ENCODE peak calls at places on chromosomes 2 and 18, in four cellular contexts. One of them, this sample, is unnamed. For H3K9me1, the result is how much of the 10 kb centered on the place peaks cover.

GRCh38 chr18:22169889-22170420 is 566 bp downstream of the GATA6 start:
- DNase-seq in K562: peak
- DNase-seq in IMR-90: peak
- DNase-seq in endothelial cell of umbilical vein: peak
- DNase-seq in this sample: no peak

GRCh38 chr18:9741821-9742541 is 33.9 kb downstream of the RAB31 start:
- DNase-seq in endothelial cell of umbilical vein: peak
- DNase-seq in K562: no peak
- DNase-seq in IMR-90: no peak
- DNase-seq in this sample: no peak

GRCh38 chr2:26466662-26467310 is 11.1 kb downstream of the OTOF start:
- DNase-seq in IMR-90: no peak
- DNase-seq in K562: peak
- DNase-seq in endothelial cell of umbilical vein: no peak
- DNase-seq in this sample: no peak

GRCh38 chr2:120783371-120783791 is 47.7 kb downstream of the GLI2 start:
- DNase-seq in K562: no peak
- DNase-seq in IMR-90: peak
- DNase-seq in endothelial cell of umbilical vein: peak
- DNase-seq in this sample: no peak

GRCh38 chr2:240132651-240132980 is 3.5 kb downstream of the COPS9 start:
- DNase-seq in IMR-90: no peak
- DNase-seq in K562: no peak
- DNase-seq in endothelial cell of umbilical vein: no peak
- DNase-seq in this sample: no peak

GRCh38 chr2:69164379-69164778 is 151.4 kb downstream of the ANTXR1 start:
- DNase-seq in endothelial cell of umbilical vein: peak
- DNase-seq in K562: no peak
- DNase-seq in IMR-90: peak
- DNase-seq in this sample: no peak

GRCh38 chr2:23574919-23575654 is 190.1 kb downstream of the KLHL29 start:
- DNase-seq in K562: no peak
- DNase-seq in IMR-90: no peak
- DNase-seq in endothelial cell of umbilical vein: no peak
- DNase-seq in this sample: no peak

GRCh38 chr2:80499095-80499494 is 194.5 kb upstream of the LRRTM1 start:
- DNase-seq in K562: no peak
- DNase-seq in IMR-90: peak
- DNase-seq in endothelial cell of umbilical vein: no peak
- DNase-seq in this sample: no peak

GRCh38 chr18:2336993-2337392 is 234.3 kb downstream of the METTL4 start:
- DNase-seq in endothelial cell of umbilical vein: no peak
- DNase-seq in IMR-90: no peak
- DNase-seq in K562: no peak
- DNase-seq in this sample: no peak

GRCh38 chr2:100877555-100877954 is 57.6 kb downstream of the NPAS2 start:
- DNase-seq in K562: no peak
- DNase-seq in endothelial cell of umbilical vein: peak
- DNase-seq in IMR-90: peak
- DNase-seq in this sample: no peak

GRCh38 chr18:22734812-22735627 is 198.1 kb upstream of the RBBP8 start:
- DNase-seq in IMR-90: peak
- DNase-seq in endothelial cell of umbilical vein: no peak
- DNase-seq in K562: no peak
- DNase-seq in this sample: no peak

GRCh38 chr2:44686561-44686960 is 254.9 kb upstream of the SIX3 start:
- DNase-seq in K562: no peak
- DNase-seq in endothelial cell of umbilical vein: peak
- DNase-seq in IMR-90: peak
- DNase-seq in this sample: no peak

GRCh38 chr2:195613922-195614321 is 43.1 kb upstream of the SLC39A10 start:
- DNase-seq in endothelial cell of umbilical vein: peak
- DNase-seq in IMR-90: peak
- DNase-seq in K562: peak
- DNase-seq in this sample: peak

GRCh38 chr2:29317077-29317517 is 201.9 kb downstream of the CLIP4 start:
- DNase-seq in endothelial cell of umbilical vein: no peak
- DNase-seq in K562: no peak
- DNase-seq in IMR-90: no peak
- DNase-seq in this sample: no peak

GRCh38 chr2:128808462-128809255 is 490.0 kb upstream of the HS6ST1 start:
- DNase-seq in endothelial cell of umbilical vein: no peak
- DNase-seq in K562: no peak
- DNase-seq in IMR-90: peak
- DNase-seq in this sample: peak

GRCh38 chr18:57644540-57644939 is 22.9 kb upstream of the NARS1 start:
- DNase-seq in endothelial cell of umbilical vein: no peak
- DNase-seq in IMR-90: peak
- DNase-seq in K562: no peak
- DNase-seq in this sample: no peak

GRCh38 chr2:102434655-102435381 is 11.9 kb downstream of the IL18RAP start:
- DNase-seq in K562: no peak
- DNase-seq in endothelial cell of umbilical vein: no peak
- DNase-seq in IMR-90: no peak
- DNase-seq in this sample: no peak

GRCh38 chr2:211836409-211836808 is 702.2 kb downstream of the ERBB4 start:
- DNase-seq in K562: no peak
- DNase-seq in endothelial cell of umbilical vein: no peak
- DNase-seq in IMR-90: no peak
- DNase-seq in this sample: no peak

GRCh38 chr18:28287146-28287545 is 110.2 kb upstream of the CDH2 start:
- DNase-seq in endothelial cell of umbilical vein: no peak
- DNase-seq in IMR-90: no peak
- DNase-seq in K562: no peak
- DNase-seq in this sample: no peak

GRCh38 chr2:239661334-239662312 is 260.8 kb upstream of the HDAC4 start:
- DNase-seq in IMR-90: no peak
- DNase-seq in endothelial cell of umbilical vein: no peak
- DNase-seq in K562: no peak
- DNase-seq in this sample: no peak

GRCh38 chr2:47008381-47009280 is 93.0 kb upstream of the MCFD2 start:
- DNase-seq in IMR-90: peak
- DNase-seq in endothelial cell of umbilical vein: no peak
- DNase-seq in K562: no peak
- DNase-seq in this sample: no peak
- H3K9me1 ChIP-seq in IMR-90: under half
- H3K9me1 ChIP-seq in endothelial cell of umbilical vein: under half
- H3K9me1 ChIP-seq in K562: under half
- H3K9me1 ChIP-seq in this sample: under half

DNA sequence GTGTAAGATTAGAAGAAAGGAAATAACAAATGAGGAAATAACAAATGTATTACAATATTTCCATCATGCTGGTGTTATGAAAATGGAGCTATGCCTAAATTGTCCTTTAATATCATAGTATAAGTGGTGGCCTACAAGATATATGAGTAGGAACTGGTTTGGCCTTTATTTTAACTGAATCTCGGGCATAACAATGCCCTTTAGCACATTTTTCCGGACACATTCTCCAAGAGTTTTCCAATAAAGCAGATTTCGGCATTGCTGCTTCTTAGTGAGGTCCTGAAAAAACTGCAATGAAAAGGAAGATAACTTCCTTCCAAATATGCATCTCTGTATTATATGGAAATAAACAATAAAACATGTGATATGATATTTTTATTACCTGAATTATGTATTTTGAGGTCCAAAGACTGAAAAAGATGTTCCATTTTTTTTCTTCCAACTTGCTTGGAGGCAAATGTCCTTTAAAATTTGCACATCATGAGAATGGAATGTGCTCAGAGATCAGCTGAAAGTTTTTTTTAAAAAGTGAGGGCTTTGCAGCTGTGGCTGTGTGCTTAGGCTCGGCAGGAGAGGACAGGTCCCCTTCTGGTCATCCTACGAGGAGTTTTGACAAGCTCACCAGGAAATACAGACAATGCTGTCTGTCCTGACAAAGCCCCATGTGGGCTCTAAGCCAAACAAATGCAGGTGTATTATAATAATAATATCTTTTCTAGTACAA is 132.3 kb upstream of the RND3 start:
- DNase-seq in IMR-90: peak
- DNase-seq in endothelial cell of umbilical vein: peak
- DNase-seq in K562: no peak
- DNase-seq in this sample: no peak
- H3K9me1 ChIP-seq in IMR-90: under half
- H3K9me1 ChIP-seq in endothelial cell of umbilical vein: under half
- H3K9me1 ChIP-seq in K562: under half
- H3K9me1 ChIP-seq in this sample: under half

GRCh38 chr2:60424233-60424632 is 129.2 kb downstream of the BCL11A start:
- DNase-seq in IMR-90: no peak
- DNase-seq in endothelial cell of umbilical vein: no peak
- DNase-seq in K562: no peak
- DNase-seq in this sample: no peak
- H3K9me1 ChIP-seq in IMR-90: under half
- H3K9me1 ChIP-seq in endothelial cell of umbilical vein: under half
- H3K9me1 ChIP-seq in K562: under half
- H3K9me1 ChIP-seq in this sample: under half

GRCh38 chr2:232603283-232603682 is 30.1 kb upstream of the EFHD1 start:
- DNase-seq in endothelial cell of umbilical vein: no peak
- DNase-seq in K562: no peak
- DNase-seq in IMR-90: no peak
- DNase-seq in this sample: no peak
- H3K9me1 ChIP-seq in endothelial cell of umbilical vein: under half
- H3K9me1 ChIP-seq in K562: under half
- H3K9me1 ChIP-seq in IMR-90: under half
- H3K9me1 ChIP-seq in this sample: under half